ENCODE peak calls at places on chromosomes 11 and 22, in ten cellular contexts. One of them, this sample, is unnamed. For H3K27me3, the result is how much of the 10 kb centered on the place peaks cover.

GRCh38 chr11:70203749-70204465 is 811 bp downstream of the FADD start:
- DNase-seq in heart right ventricle: peak
- DNase-seq in CD4-positive, alpha-beta memory T cell: peak
- DNase-seq in spleen: peak
- DNase-seq in body of pancreas: peak
- DNase-seq in SJSA1: peak
- DNase-seq in CD8-positive, alpha-beta T cell: peak
- DNase-seq in DND-41: peak
- DNase-seq in Panc1: peak
- DNase-seq in kidney epithelial cell: peak
- DNase-seq in this sample: peak

GRCh38 chr11:62501432-62501891 is 45.1 kb downstream of the AHNAK start:
- DNase-seq in CD4-positive, alpha-beta memory T cell: no peak
- DNase-seq in spleen: no peak
- DNase-seq in CD8-positive, alpha-beta T cell: no peak
- DNase-seq in SJSA1: no peak
- DNase-seq in Panc1: no peak
- DNase-seq in DND-41: no peak
- DNase-seq in kidney epithelial cell: no peak
- DNase-seq in body of pancreas: no peak
- DNase-seq in heart right ventricle: peak
- DNase-seq in this sample: no peak

GRCh38 chr11:5343474-5344335 is at the start of gene OR51B5:
- DNase-seq in DND-41: no peak
- DNase-seq in Panc1: no peak
- DNase-seq in heart right ventricle: no peak
- DNase-seq in CD8-positive, alpha-beta T cell: no peak
- DNase-seq in body of pancreas: no peak
- DNase-seq in SJSA1: peak
- DNase-seq in kidney epithelial cell: no peak
- DNase-seq in spleen: no peak
- DNase-seq in CD4-positive, alpha-beta memory T cell: no peak
- DNase-seq in this sample: no peak

GRCh38 chr11:111494040-111494439 is 18.1 kb downstream of the BTG4 start:
- DNase-seq in body of pancreas: no peak
- DNase-seq in spleen: no peak
- DNase-seq in CD4-positive, alpha-beta memory T cell: no peak
- DNase-seq in DND-41: no peak
- DNase-seq in heart right ventricle: no peak
- DNase-seq in Panc1: no peak
- DNase-seq in CD8-positive, alpha-beta T cell: no peak
- DNase-seq in kidney epithelial cell: no peak
- DNase-seq in SJSA1: no peak
- DNase-seq in this sample: no peak

GRCh38 chr11:65558002-65558784 is at the start of gene LTBP3:
- DNase-seq in SJSA1: peak
- DNase-seq in spleen: peak
- DNase-seq in DND-41: peak
- DNase-seq in body of pancreas: peak
- DNase-seq in heart right ventricle: peak
- DNase-seq in Panc1: no peak
- DNase-seq in kidney epithelial cell: no peak
- DNase-seq in CD4-positive, alpha-beta memory T cell: peak
- DNase-seq in CD8-positive, alpha-beta T cell: no peak
- DNase-seq in this sample: peak

GRCh38 chr11:15616130-15617105 is 501.7 kb downstream of the INSC start:
- DNase-seq in CD8-positive, alpha-beta T cell: no peak
- DNase-seq in SJSA1: no peak
- DNase-seq in kidney epithelial cell: no peak
- DNase-seq in heart right ventricle: no peak
- DNase-seq in DND-41: no peak
- DNase-seq in spleen: no peak
- DNase-seq in Panc1: no peak
- DNase-seq in CD4-positive, alpha-beta memory T cell: no peak
- DNase-seq in body of pancreas: no peak
- DNase-seq in this sample: no peak

GRCh38 chr22:45263790-45264269 is 20.9 kb upstream of the UPK3A start:
- DNase-seq in spleen: peak
- DNase-seq in SJSA1: peak
- DNase-seq in body of pancreas: peak
- DNase-seq in heart right ventricle: peak
- DNase-seq in kidney epithelial cell: no peak
- DNase-seq in CD4-positive, alpha-beta memory T cell: no peak
- DNase-seq in Panc1: peak
- DNase-seq in CD8-positive, alpha-beta T cell: no peak
- DNase-seq in DND-41: no peak
- DNase-seq in this sample: peak

GRCh38 chr11:129006161-129006560 is 63.5 kb upstream of the TP53AIP1 start:
- DNase-seq in CD8-positive, alpha-beta T cell: no peak
- DNase-seq in SJSA1: no peak
- DNase-seq in body of pancreas: no peak
- DNase-seq in heart right ventricle: no peak
- DNase-seq in kidney epithelial cell: no peak
- DNase-seq in CD4-positive, alpha-beta memory T cell: no peak
- DNase-seq in DND-41: no peak
- DNase-seq in Panc1: no peak
- DNase-seq in spleen: no peak
- DNase-seq in this sample: no peak

GRCh38 chr11:69699213-69699612 is 4.6 kb downstream of the FGF19 start:
- DNase-seq in SJSA1: no peak
- DNase-seq in CD4-positive, alpha-beta memory T cell: no peak
- DNase-seq in spleen: peak
- DNase-seq in body of pancreas: no peak
- DNase-seq in heart right ventricle: no peak
- DNase-seq in CD8-positive, alpha-beta T cell: no peak
- DNase-seq in kidney epithelial cell: no peak
- DNase-seq in Panc1: no peak
- DNase-seq in DND-41: no peak
- DNase-seq in this sample: no peak

GRCh38 chr11:14500181-14500651 is 605 bp upstream of the COPB1 start:
- DNase-seq in CD4-positive, alpha-beta memory T cell: peak
- DNase-seq in spleen: peak
- DNase-seq in body of pancreas: peak
- DNase-seq in SJSA1: peak
- DNase-seq in kidney epithelial cell: no peak
- DNase-seq in DND-41: peak
- DNase-seq in Panc1: peak
- DNase-seq in CD8-positive, alpha-beta T cell: peak
- DNase-seq in heart right ventricle: peak
- DNase-seq in this sample: peak

GRCh38 chr11:13009921-13010736 is 1.0 kb downstream of the RASSF10 start:
- DNase-seq in CD4-positive, alpha-beta memory T cell: no peak
- DNase-seq in Panc1: no peak
- DNase-seq in kidney epithelial cell: no peak
- DNase-seq in CD8-positive, alpha-beta T cell: no peak
- DNase-seq in heart right ventricle: no peak
- DNase-seq in body of pancreas: peak
- DNase-seq in spleen: no peak
- DNase-seq in SJSA1: no peak
- DNase-seq in DND-41: no peak
- DNase-seq in this sample: no peak

GRCh38 chr11:134599180-134599810 is 187.3 kb upstream of the B3GAT1 start:
- DNase-seq in SJSA1: no peak
- DNase-seq in kidney epithelial cell: no peak
- DNase-seq in DND-41: peak
- DNase-seq in CD4-positive, alpha-beta memory T cell: no peak
- DNase-seq in CD8-positive, alpha-beta T cell: no peak
- DNase-seq in Panc1: no peak
- DNase-seq in heart right ventricle: no peak
- DNase-seq in spleen: no peak
- DNase-seq in body of pancreas: no peak
- DNase-seq in this sample: no peak

GRCh38 chr22:38314140-38314991 is 2.9 kb downstream of the CSNK1E start:
- DNase-seq in body of pancreas: no peak
- DNase-seq in SJSA1: peak
- DNase-seq in CD8-positive, alpha-beta T cell: no peak
- DNase-seq in heart right ventricle: no peak
- DNase-seq in kidney epithelial cell: no peak
- DNase-seq in Panc1: no peak
- DNase-seq in DND-41: no peak
- DNase-seq in CD4-positive, alpha-beta memory T cell: no peak
- DNase-seq in spleen: peak
- DNase-seq in this sample: no peak

GRCh38 chr11:279966-280761 is 2.0 kb downstream of the NLRP6 start:
- DNase-seq in Panc1: no peak
- DNase-seq in DND-41: no peak
- DNase-seq in body of pancreas: peak
- DNase-seq in kidney epithelial cell: no peak
- DNase-seq in SJSA1: peak
- DNase-seq in spleen: peak
- DNase-seq in heart right ventricle: peak
- DNase-seq in CD8-positive, alpha-beta T cell: no peak
- DNase-seq in CD4-positive, alpha-beta memory T cell: no peak
- DNase-seq in this sample: no peak
- H3K27me3 ChIP-seq in Panc1: under half
- H3K27me3 ChIP-seq in DND-41: under half
- H3K27me3 ChIP-seq in body of pancreas: under half
- H3K27me3 ChIP-seq in kidney epithelial cell: half or more
- H3K27me3 ChIP-seq in SJSA1: half or more
- H3K27me3 ChIP-seq in spleen: under half
- H3K27me3 ChIP-seq in heart right ventricle: half or more
- H3K27me3 ChIP-seq in CD8-positive, alpha-beta T cell: under half
- H3K27me3 ChIP-seq in CD4-positive, alpha-beta memory T cell: under half
- H3K27me3 ChIP-seq in this sample: under half

DNA sequence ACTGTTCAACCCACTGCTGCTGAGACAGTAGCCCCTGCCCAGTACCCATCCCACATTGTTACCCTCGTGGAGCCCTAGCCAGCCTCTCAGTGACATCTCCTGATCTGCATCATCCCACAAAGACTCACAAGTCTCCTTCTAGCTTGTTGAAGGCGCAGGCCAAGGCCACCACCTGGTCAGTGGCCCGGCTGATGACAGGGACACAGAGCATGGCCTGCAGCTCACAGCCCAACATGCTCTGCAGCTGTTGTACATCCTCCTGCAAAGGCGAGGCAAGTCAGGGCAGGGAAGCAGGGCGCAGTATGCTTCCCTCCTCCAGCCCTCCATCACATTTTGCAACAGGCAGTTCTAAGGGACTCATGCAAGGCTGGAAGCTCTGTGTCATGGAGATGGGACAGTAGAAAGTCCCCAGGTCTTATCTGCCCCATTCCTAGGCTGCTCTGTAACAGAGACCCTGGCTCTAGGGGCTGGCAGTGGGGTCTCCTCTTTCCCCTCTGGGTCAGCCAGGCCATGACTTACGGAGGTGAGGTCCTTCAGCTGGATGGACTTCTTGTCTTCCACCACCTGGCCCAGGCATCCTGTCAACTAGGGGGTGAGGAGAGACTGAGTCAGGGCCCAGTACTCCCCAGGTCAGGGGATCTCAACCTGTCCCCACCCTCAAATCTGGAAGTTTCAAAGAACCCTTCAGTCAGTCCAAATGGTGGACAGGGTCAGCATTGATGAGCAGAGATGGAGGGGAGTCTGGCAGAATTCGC is 85.4 kb downstream of the PDE2A start:
- DNase-seq in spleen: no peak
- DNase-seq in Panc1: no peak
- DNase-seq in DND-41: no peak
- DNase-seq in CD4-positive, alpha-beta memory T cell: no peak
- DNase-seq in heart right ventricle: no peak
- DNase-seq in body of pancreas: no peak
- DNase-seq in SJSA1: no peak
- DNase-seq in kidney epithelial cell: no peak
- DNase-seq in CD8-positive, alpha-beta T cell: no peak
- DNase-seq in this sample: no peak
- H3K27me3 ChIP-seq in spleen: under half
- H3K27me3 ChIP-seq in Panc1: under half
- H3K27me3 ChIP-seq in DND-41: under half
- H3K27me3 ChIP-seq in CD4-positive, alpha-beta memory T cell: under half
- H3K27me3 ChIP-seq in heart right ventricle: half or more
- H3K27me3 ChIP-seq in body of pancreas: under half
- H3K27me3 ChIP-seq in SJSA1: under half
- H3K27me3 ChIP-seq in kidney epithelial cell: half or more
- H3K27me3 ChIP-seq in CD8-positive, alpha-beta T cell: under half
- H3K27me3 ChIP-seq in this sample: under half

GRCh38 chr22:35197071-35197470 is 60.2 kb upstream of the HMGXB4 start:
- DNase-seq in Panc1: no peak
- DNase-seq in kidney epithelial cell: no peak
- DNase-seq in heart right ventricle: no peak
- DNase-seq in CD4-positive, alpha-beta memory T cell: no peak
- DNase-seq in SJSA1: no peak
- DNase-seq in spleen: no peak
- DNase-seq in body of pancreas: no peak
- DNase-seq in CD8-positive, alpha-beta T cell: no peak
- DNase-seq in DND-41: no peak
- DNase-seq in this sample: no peak
- H3K27me3 ChIP-seq in Panc1: under half
- H3K27me3 ChIP-seq in kidney epithelial cell: under half
- H3K27me3 ChIP-seq in heart right ventricle: under half
- H3K27me3 ChIP-seq in CD4-positive, alpha-beta memory T cell: under half
- H3K27me3 ChIP-seq in SJSA1: under half
- H3K27me3 ChIP-seq in spleen: under half
- H3K27me3 ChIP-seq in body of pancreas: under half
- H3K27me3 ChIP-seq in CD8-positive, alpha-beta T cell: under half
- H3K27me3 ChIP-seq in DND-41: under half
- H3K27me3 ChIP-seq in this sample: under half

GRCh38 chr22:27022256-27022655 is 364.9 kb downstream of the MIAT start:
- DNase-seq in DND-41: no peak
- DNase-seq in SJSA1: no peak
- DNase-seq in body of pancreas: no peak
- DNase-seq in heart right ventricle: no peak
- DNase-seq in kidney epithelial cell: peak
- DNase-seq in CD4-positive, alpha-beta memory T cell: no peak
- DNase-seq in spleen: no peak
- DNase-seq in CD8-positive, alpha-beta T cell: no peak
- DNase-seq in Panc1: no peak
- DNase-seq in this sample: no peak

GRCh38 chr22:27024982-27025381 is 367.6 kb downstream of the MIAT start:
- DNase-seq in SJSA1: no peak
- DNase-seq in CD8-positive, alpha-beta T cell: no peak
- DNase-seq in CD4-positive, alpha-beta memory T cell: no peak
- DNase-seq in Panc1: no peak
- DNase-seq in kidney epithelial cell: no peak
- DNase-seq in spleen: no peak
- DNase-seq in body of pancreas: no peak
- DNase-seq in heart right ventricle: no peak
- DNase-seq in DND-41: no peak
- DNase-seq in this sample: no peak

GRCh38 chr22:27022741-27023373 is 365.5 kb downstream of the MIAT start:
- DNase-seq in SJSA1: no peak
- DNase-seq in Panc1: no peak
- DNase-seq in kidney epithelial cell: no peak
- DNase-seq in DND-41: no peak
- DNase-seq in CD8-positive, alpha-beta T cell: no peak
- DNase-seq in heart right ventricle: no peak
- DNase-seq in body of pancreas: no peak
- DNase-seq in CD4-positive, alpha-beta memory T cell: no peak
- DNase-seq in spleen: no peak
- DNase-seq in this sample: no peak

DNA sequence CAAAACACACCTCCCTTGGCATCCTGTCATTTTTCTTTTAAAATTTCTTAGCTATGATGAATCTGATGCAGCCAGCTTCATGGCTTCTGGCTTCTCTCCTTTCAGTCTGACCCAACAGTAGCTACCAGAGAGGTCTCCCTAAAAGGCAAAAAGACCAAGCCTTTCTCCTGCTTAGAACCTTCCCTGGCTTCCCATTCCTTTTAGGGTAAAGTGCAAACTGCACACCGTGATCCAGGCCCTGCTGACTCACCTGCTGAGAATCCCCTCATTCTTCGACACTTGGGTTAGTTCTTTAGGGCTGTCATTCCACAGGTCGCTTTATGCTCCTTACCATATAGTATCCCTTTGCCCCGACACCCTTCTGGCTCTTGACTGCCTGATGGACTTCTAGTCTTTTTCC is 362.4 kb downstream of the MIAT start:
- DNase-seq in body of pancreas: no peak
- DNase-seq in SJSA1: peak
- DNase-seq in spleen: no peak
- DNase-seq in DND-41: no peak
- DNase-seq in heart right ventricle: no peak
- DNase-seq in kidney epithelial cell: peak
- DNase-seq in CD4-positive, alpha-beta memory T cell: no peak
- DNase-seq in Panc1: no peak
- DNase-seq in CD8-positive, alpha-beta T cell: no peak
- DNase-seq in this sample: no peak
- H3K27me3 ChIP-seq in body of pancreas: under half
- H3K27me3 ChIP-seq in SJSA1: under half
- H3K27me3 ChIP-seq in spleen: under half
- H3K27me3 ChIP-seq in DND-41: under half
- H3K27me3 ChIP-seq in heart right ventricle: under half
- H3K27me3 ChIP-seq in kidney epithelial cell: under half
- H3K27me3 ChIP-seq in CD4-positive, alpha-beta memory T cell: under half
- H3K27me3 ChIP-seq in Panc1: under half
- H3K27me3 ChIP-seq in CD8-positive, alpha-beta T cell: under half
- H3K27me3 ChIP-seq in this sample: under half